ENCODE peak calls at places on chromosomes 1 and 21, in four cellular contexts. B is endothelial cell of umbilical vein, Z is tibial artery, S is trophoblast cell. R is an unnamed sample. For H3K27me3, the result is how much of the 10 kb centered on the place peaks cover.

GRCh38 chr1:82695443-82695842 is 894.7 kb downstream of the ADGRL2 start:
- DNase-seq in B (peak), Z (no peak), S (no peak), R (peak)

GRCh38 chr1:99146129-99146848 is 118.0 kb upstream of the PLPPR4 start:
- DNase-seq in Z (no peak), S (no peak), B (no peak), R (no peak)

GRCh38 chr1:185695299-185695698 is 38.9 kb upstream of the HMCN1 start:
- DNase-seq in B (peak), Z (no peak), S (peak), R (peak)

GRCh38 chr1:209770636-209771415 is 13.5 kb downstream of the C1orf74 start:
- DNase-seq in Z (no peak), S (no peak), B (no peak), R (no peak)

GRCh38 chr1:32361308-32361673 is 994 bp downstream of the FAM229A start:
- DNase-seq in B (no peak), S (no peak), Z (no peak), R (no peak)

GRCh38 chr1:156126701-156127534 is 12.4 kb downstream of the LMNA start:
- DNase-seq in Z (peak), B (peak), S (peak), R (peak)

GRCh38 chr1:12047120-12047876 is 15.8 kb upstream of the TNFRSF8 start:
- DNase-seq in Z (no peak), S (no peak), B (no peak), R (no peak)

GRCh38 chr1:178551307-178551706 is 38.4 kb downstream of the TEX35 start:
- DNase-seq in S (no peak), Z (no peak), B (no peak), R (no peak)

GRCh38 chr1:28364888-28365287 is 4.7 kb upstream of the PHACTR4 start:
- DNase-seq in B (no peak), Z (peak), S (peak), R (no peak)

GRCh38 chr1:39776886-39777683 is 5.9 kb upstream of the OXCT2 start:
- DNase-seq in Z (no peak), B (no peak), S (peak), R (peak)

DNA sequence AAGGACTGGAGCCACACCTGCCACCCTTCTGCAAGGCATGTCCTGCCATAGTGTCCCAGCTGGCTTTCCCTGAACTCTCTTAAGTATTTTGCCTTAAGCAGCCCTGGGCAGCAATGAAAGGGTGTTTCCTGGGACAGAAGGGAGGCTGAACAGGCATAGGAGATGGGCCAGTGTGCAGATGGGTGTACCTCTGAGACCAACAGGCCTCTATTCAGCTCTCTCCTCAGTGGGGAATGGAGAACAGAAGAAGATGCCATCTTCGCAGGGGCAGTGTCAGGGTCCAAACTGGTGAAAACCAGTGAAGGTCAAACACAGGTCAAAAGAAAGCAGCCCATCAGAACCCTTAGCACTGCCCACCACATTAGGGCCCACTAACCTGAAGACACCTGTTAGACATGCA is 53.2 kb downstream of the FAM78B start:
- DNase-seq in Z (no peak), B (no peak), S (no peak), R (no peak)
- H3K27me3 ChIP-seq in Z (under half), B (under half), S (under half), R (under half)

GRCh38 chr21:16377120-16377658 is 647.4 kb downstream of the USP25 start:
- DNase-seq in S (no peak), B (no peak), Z (no peak), R (no peak)
- H3K27me3 ChIP-seq in S (under half), B (under half), Z (under half), R (under half)

GRCh38 chr1:47418681-47419272 is 2.7 kb downstream of the FOXE3 start:
- DNase-seq in S (peak), Z (no peak), B (no peak), R (no peak)

GRCh38 chr1:47424336-47424982 is 8.4 kb downstream of the FOXE3 start:
- DNase-seq in Z (no peak), S (peak), B (peak), R (peak)

GRCh38 chr1:47420547-47420946 is 4.5 kb downstream of the FOXE3 start:
- DNase-seq in B (no peak), S (no peak), Z (no peak), R (no peak)

GRCh38 chr1:47418122-47418521 is 2.0 kb downstream of the FOXE3 start:
- DNase-seq in Z (no peak), B (no peak), S (no peak), R (no peak)

GRCh38 chr1:47423872-47424271 is 7.8 kb downstream of the FOXE3 start:
- DNase-seq in S (no peak), Z (no peak), B (no peak), R (no peak)
- H3K27me3 ChIP-seq in S (under half), Z (under half), B (under half), R (under half)

GRCh38 chr1:206502813-206503212 is 4.5 kb upstream of the RASSF5 start:
- DNase-seq in Z (no peak), B (no peak), S (no peak), R (no peak)

GRCh38 chr1:206501881-206502280 is 5.5 kb upstream of the RASSF5 start:
- DNase-seq in B (no peak), S (no peak), Z (no peak), R (no peak)

GRCh38 chr1:206504363-206504713 is 3.0 kb upstream of the RASSF5 start:
- DNase-seq in S (no peak), Z (no peak), B (no peak), R (no peak)

GRCh38 chr1:206502403-206502802 is 4.9 kb upstream of the RASSF5 start:
- DNase-seq in B (no peak), Z (no peak), S (peak), R (no peak)

DNA sequence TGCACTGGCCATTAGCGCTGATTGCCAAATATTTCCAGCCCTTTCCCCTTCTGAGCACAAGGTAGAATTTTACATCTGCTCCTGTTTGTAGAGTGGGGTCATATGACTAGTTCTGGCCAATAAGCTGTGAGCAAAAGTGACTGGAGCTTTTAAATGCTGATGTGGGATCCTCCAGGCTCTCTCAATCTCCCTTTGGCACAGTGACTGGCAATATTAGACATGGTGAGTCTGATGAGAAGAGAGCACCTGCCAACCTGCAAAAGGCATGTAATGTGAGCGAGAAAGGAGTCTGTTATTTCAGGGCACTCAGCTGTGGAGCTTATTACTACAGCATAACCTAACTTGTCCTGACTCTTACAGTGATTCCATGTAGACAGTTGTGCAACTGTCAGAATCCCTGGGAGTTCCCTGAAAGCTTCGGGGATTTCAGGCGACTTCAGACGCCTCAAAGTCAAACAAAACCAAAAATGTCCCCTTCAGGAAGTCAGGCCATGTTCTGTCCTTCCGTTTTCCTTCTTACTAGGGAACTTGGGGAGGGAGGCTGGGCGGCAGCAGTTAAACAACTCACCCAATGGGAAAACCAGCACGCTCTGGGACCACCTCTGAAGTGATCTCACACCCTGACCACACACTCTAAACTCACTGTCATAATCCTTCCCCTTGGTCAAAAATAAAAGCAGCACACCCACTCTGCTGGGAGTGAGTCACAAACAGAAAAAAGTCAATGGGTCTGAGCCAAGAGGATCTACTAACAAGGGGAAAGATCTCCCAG is 3.6 kb upstream of the RASSF5 start:
- DNase-seq in Z (peak), B (peak), S (peak), R (peak)
- H3K27me3 ChIP-seq in Z (under half), B (half or more), S (under half), R (under half)

GRCh38 chr1:240562111-240562590 is 49.8 kb downstream of the GREM2 start:
- DNase-seq in S (no peak), Z (no peak), B (no peak), R (no peak)
- H3K27me3 ChIP-seq in S (under half), Z (under half), B (under half), R (under half)

GRCh38 chr1:17313910-17314309 is 5.9 kb downstream of the PADI4 start:
- DNase-seq in B (no peak), S (no peak), Z (peak), R (no peak)
- H3K27me3 ChIP-seq in B (under half), S (under half), Z (half or more), R (under half)

DNA sequence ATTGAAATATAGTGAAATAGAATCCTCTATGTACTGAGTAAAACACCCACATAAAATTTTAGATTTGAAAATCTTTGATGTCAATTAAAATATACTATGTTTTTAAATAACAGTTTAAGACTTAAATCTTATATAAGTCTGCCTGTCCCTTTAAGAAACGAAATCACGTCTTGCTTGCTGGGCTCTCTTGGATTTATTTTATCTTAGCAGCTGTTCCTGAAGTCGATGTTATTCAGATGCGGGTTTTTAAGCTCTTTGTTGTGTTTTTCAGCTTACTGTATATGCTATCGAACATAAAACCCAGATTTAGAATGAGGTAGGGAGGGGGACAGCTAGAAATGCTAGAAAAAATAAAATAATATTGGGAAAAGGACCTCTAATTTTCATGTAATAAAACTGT is 11.1 kb upstream of the SSX2IP start:
- DNase-seq in Z (no peak), S (no peak), B (no peak), R (no peak)
- H3K27me3 ChIP-seq in Z (under half), S (under half), B (under half), R (under half)

GRCh38 chr1:204879351-204879750 is 8.7 kb downstream of the NFASC start:
- DNase-seq in Z (no peak), B (no peak), S (no peak), R (no peak)

GRCh38 chr1:204880906-204881305 is 10.2 kb downstream of the NFASC start:
- DNase-seq in B (no peak), S (no peak), Z (no peak), R (no peak)

GRCh38 chr1:204885288-204885711 is 14.6 kb downstream of the NFASC start:
- DNase-seq in Z (no peak), S (peak), B (no peak), R (no peak)

GRCh38 chr1:204883405-204883804 is 12.7 kb downstream of the NFASC start:
- DNase-seq in S (peak), B (no peak), Z (no peak), R (no peak)

GRCh38 chr1:204882479-204882878 is 11.8 kb downstream of the NFASC start:
- DNase-seq in B (no peak), Z (no peak), S (no peak), R (no peak)
- H3K27me3 ChIP-seq in B (under half), Z (under half), S (under half), R (under half)

DNA sequence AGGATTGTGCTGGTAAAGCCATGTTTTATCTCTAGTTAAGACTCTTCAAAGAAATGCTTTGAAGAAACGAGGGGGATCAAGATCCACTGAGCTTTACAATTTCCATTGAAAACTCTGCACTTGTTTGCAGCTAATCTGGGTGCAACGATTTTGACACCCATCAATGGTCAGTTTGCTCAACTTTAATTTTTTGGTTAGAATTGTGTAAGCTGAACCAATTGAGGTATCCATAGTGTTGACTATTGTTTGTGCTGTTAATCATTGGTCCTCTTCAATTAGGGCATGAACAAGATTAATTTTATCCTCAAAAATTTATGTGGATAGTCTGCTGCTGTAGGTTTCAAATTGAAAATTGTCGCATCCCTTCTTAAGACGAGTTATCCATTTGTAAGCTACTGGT is 17.7 kb upstream of the PLXNA2 start:
- DNase-seq in S (no peak), B (no peak), Z (no peak), R (no peak)
- H3K27me3 ChIP-seq in S (under half), B (half or more), Z (under half), R (under half)

GRCh38 chr1:1069061-1069710 is 4.9 kb downstream of the RNF223 start:
- DNase-seq in B (peak), S (peak), Z (no peak), R (peak)
- H3K27me3 ChIP-seq in B (under half), S (under half), Z (half or more), R (under half)

R was measured in bronchial epithelial cell.